ENCODE peak calls at places on chromosome 10, in five cellular contexts. D, G, I, B and Y are unnamed samples.

GRCh38 chr10:93701903-93702277 is 502 bp downstream of the FRA10AC1 start:
- DNase-seq in G (no peak), D (peak; percentile 46), B (no peak), I (peak; percentile 21), Y (no peak)

GRCh38 chr10:104331208-104331838 is 6.9 kb downstream of the ITPRIP start:
- DNase-seq in G (peak; percentile 45), B (peak; percentile 75), D (no peak), I (no peak), Y (no peak)

GRCh38 chr10:50932113-50932512 is 46.7 kb upstream of the A1CF start:
- DNase-seq in D (no peak), I (no peak), B (no peak), G (no peak), Y (no peak)

GRCh38 chr10:62671104-62671503 is 133.4 kb upstream of the ADO start:
- DNase-seq in B (no peak), G (no peak), D (no peak), I (no peak), Y (no peak)

GRCh38 chr10:61063911-61064310 is 119.9 kb upstream of the RHOBTB1 start:
- DNase-seq in G (no peak), I (no peak), B (no peak), D (no peak), Y (no peak)

GRCh38 chr10:43362191-43362839 is 9.1 kb upstream of the FXYD4 start:
- DNase-seq in D (peak; percentile 98), B (peak; percentile 99), I (peak; percentile 98), G (peak; percentile 99), Y (peak; percentile 97)

GRCh38 chr10:59708816-59709471 is 706 bp downstream of the SLC16A9 start:
- DNase-seq in G (peak; percentile 79), B (peak; percentile 67), I (peak; percentile 70), D (no peak), Y (no peak)

GRCh38 chr10:17430647-17431355 is 23.6 kb downstream of the ST8SIA6 start:
- DNase-seq in B (peak; percentile 84), G (peak; percentile 81), D (peak; percentile 61), I (peak; percentile 78), Y (peak; percentile 39)

GRCh38 chr10:108465871-108466641 is 1301.5 kb upstream of the SORCS1 start:
- DNase-seq in G (peak; percentile 83), D (no peak), B (peak; percentile 77), I (peak; percentile 30), Y (no peak)

GRCh38 chr10:103140469-103140868 is 52.6 kb downstream of the NT5C2 start:
- DNase-seq in D (no peak), B (no peak), G (no peak), I (no peak), Y (no peak)

GRCh38 chr10:3154661-3155060 is 17.9 kb downstream of the PITRM1 start:
- DNase-seq in B (no peak), I (no peak), D (no peak), G (no peak), Y (no peak)

GRCh38 chr10:31830887-31831286 is 97.7 kb downstream of the ARHGAP12 start:
- DNase-seq in B (no peak), I (no peak), G (no peak), D (no peak), Y (no peak)

GRCh38 chr10:6473901-6474370 is 106.1 kb downstream of the PRKCQ start:
- DNase-seq in I (no peak), G (no peak), D (peak; percentile 62), B (no peak), Y (peak; percentile 65)

GRCh38 chr10:11097686-11098085 is 80.0 kb downstream of the CELF2 start:
- DNase-seq in D (no peak), G (no peak), B (no peak), I (no peak), Y (no peak)

GRCh38 chr10:26468691-26469090 is 30.6 kb downstream of the APBB1IP start:
- DNase-seq in G (no peak), D (peak; percentile 82), B (no peak), I (no peak), Y (peak; percentile 22)

GRCh38 chr10:133159950-133160812 is at the start of gene KNDC1:
- DNase-seq in I (no peak), B (no peak), D (no peak), G (peak; percentile 84), Y (no peak)

GRCh38 chr10:58266003-58266825 is 1.5 kb downstream of the IPMK start:
- DNase-seq in G (no peak), I (peak; percentile 42), D (peak; percentile 52), B (no peak), Y (no peak)

DNA sequence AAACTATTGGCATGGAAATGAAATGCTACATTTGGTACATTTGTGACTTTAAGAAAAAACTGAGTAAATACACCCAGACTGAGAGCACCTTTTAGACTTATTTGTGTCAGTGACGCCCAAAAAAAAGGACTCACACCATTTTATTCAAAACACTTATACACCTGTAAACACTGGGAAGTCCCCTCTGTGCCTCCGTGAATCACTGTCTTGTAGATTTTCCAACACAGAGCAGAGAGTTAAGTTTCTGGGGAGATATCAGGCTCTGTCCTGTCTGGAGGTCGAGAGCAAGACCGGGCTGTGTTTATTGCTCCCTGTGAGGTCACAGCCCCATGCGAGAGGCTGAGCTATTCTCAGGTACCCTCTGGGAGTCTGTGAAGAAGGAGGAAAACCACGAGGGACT is 60.7 kb upstream of the TM9SF3 start:
- DNase-seq in B (no peak), I (no peak), G (no peak), D (no peak), Y (no peak)
- H3K4me1 ChIP-seq in B (no peaks in the 10 kb centered on the region), I (no peaks in the 10 kb centered on the region), G (no peaks in the 10 kb centered on the region), D (peaks cover 14% of the 10 kb centered on the region), Y (peaks cover 16% of the 10 kb centered on the region)

GRCh38 chr10:99661370-99661749 is 2.1 kb downstream of the ENTPD7 start:
- DNase-seq in I (no peak), D (no peak), B (no peak), G (no peak), Y (no peak)
- H3K4me3 ChIP-seq in I (no peak overlapping the region), D (no peak overlapping the region), B (no peak overlapping the region), G (no peak overlapping the region), Y (no peak overlapping the region)

GRCh38 chr10:74109452-74109851 is 41.2 kb downstream of the AP3M1 start:
- DNase-seq in D (no peak), B (no peak), I (no peak), G (no peak), Y (no peak)
- H3K27ac ChIP-seq in D (no peak overlapping the region), B (no peak overlapping the region), I (no peak overlapping the region), G (no peak overlapping the region), Y (no peak overlapping the region)

GRCh38 chr10:95501203-95502094 is 59.7 kb downstream of the SORBS1 start:
- DNase-seq in B (no peak), I (no peak), G (no peak), D (no peak), Y (no peak)
- H3K4me1 ChIP-seq in B (peaks cover 28% of the 10 kb centered on the region), I (no peaks in the 10 kb centered on the region), G (no peaks in the 10 kb centered on the region), D (no peaks in the 10 kb centered on the region), Y (no peaks in the 10 kb centered on the region)

GRCh38 chr10:120643373-120643772 is 186.3 kb downstream of the PLPP4 start:
- DNase-seq in I (no peak), B (no peak), D (no peak), G (no peak), Y (no peak)

GRCh38 chr10:120646159-120646558 is 189.1 kb downstream of the PLPP4 start:
- DNase-seq in B (no peak), I (no peak), D (no peak), G (no peak), Y (no peak)

GRCh38 chr10:120641695-120642094 is 184.7 kb downstream of the PLPP4 start:
- DNase-seq in G (no peak), D (no peak), I (no peak), B (no peak), Y (no peak)

GRCh38 chr10:120646738-120647427 is 189.9 kb downstream of the PLPP4 start:
- DNase-seq in B (no peak), D (no peak), I (no peak), G (no peak), Y (no peak)

DNA sequence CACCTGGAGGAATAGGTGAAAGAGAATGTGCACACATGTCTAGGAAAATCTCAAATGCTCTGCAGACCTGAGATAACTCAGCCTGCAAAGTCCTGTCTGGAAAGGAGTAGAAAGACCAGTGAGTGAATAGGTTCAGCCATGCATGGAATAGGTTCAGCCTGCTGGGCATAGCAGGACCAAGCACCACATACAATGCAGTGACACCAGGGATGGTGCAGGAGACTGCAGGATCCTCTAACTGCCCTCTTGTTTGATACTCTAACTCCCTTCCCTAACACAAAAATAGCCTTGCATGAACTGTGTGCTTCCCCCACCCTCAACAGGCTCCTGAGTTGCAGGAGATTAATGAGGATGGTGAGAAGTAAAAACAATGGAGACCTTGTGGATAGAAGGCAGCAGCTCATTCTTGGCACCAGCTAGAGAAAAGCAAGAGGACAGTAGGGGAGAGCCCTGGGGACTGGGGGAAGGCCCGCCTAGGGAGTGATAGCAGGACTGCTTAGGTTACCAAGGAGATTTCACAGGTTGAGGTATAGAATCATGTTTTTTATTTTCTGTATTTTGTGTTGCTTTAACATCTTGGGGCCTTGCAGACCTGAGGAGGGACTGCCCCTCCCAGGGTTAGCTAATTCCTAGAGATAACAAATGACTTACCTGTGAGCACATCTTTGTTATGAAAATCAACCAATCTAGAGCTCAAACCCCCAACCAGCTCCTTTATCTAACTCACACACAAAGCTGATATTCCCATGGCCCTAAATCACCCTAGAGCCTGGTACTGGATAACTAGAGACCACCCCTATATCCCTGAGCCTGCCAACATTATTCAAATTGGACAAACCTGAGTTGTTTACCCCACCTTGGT is 187.8 kb downstream of the PLPP4 start:
- DNase-seq in G (no peak), D (no peak), B (no peak), I (no peak), Y (no peak)
- H3K4me3 ChIP-seq in G (no peak overlapping the region), D (no peak overlapping the region), B (no peak overlapping the region), I (no peak overlapping the region), Y (no peak overlapping the region)

DNA sequence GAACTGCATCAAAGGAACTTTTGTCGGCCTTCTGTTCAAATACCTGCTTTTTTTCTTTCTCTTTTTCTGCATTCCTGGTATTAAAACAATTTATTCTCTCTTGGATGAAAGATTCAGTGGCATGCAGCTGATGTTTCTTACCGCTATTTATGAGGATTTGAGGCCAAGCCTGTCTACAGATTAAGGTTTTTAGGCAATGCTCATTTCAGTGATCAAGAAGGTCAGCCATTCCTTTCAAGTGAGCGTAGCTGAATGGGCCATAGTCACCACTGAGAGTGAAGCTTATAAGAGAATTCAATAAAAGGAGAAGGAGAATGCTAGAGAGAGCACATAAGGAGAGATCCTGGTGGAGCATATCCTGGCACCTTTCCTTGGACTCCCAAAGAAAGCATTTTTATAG is 974.9 kb downstream of the SORCS3 start:
- DNase-seq in D (no peak), G (no peak), I (no peak), B (no peak), Y (no peak)
- H3K27ac ChIP-seq in D (no peak overlapping the region), G (no peak overlapping the region), I (no peak overlapping the region), B (no peak overlapping the region), Y (no peak overlapping the region)

GRCh38 chr10:19117419-19117818 is 68.8 kb downstream of the MALRD1 start:
- DNase-seq in B (no peak), D (no peak), G (no peak), I (no peak), Y (no peak)
- H3K4me1 ChIP-seq in B (no peaks in the 10 kb centered on the region), D (no peaks in the 10 kb centered on the region), G (no peaks in the 10 kb centered on the region), I (no peaks in the 10 kb centered on the region), Y (no peaks in the 10 kb centered on the region)